ENCODE peak calls at places on chromosomes 13 and 19, in five cellular contexts. V is epithelial cell of esophagus, L is Daoy, P is EL, S is AG04449. T is an unnamed sample.

GRCh38 chr13:43006893-43007631 is 15.0 kb upstream of the EPSTI1 start:
- DNase-seq in V (peak; percentile 46), L (peak; percentile 40), P (peak; percentile 61), S (no peak), T (no peak)

GRCh38 chr13:94674609-94675348 is 37.6 kb downstream of the SOX21 start:
- DNase-seq in V (peak; percentile 70), L (peak; percentile 42), P (peak; percentile 37), S (no peak), T (no peak)

GRCh38 chr19:35389192-35389861 is 18.5 kb downstream of the GPR42 start:
- DNase-seq in V (peak; percentile 4), L (no peak), P (no peak), S (no peak), T (no peak)

GRCh38 chr13:110950819-110951570 is 36.1 kb upstream of the ANKRD10 start:
- DNase-seq in V (no peak), L (no peak), P (no peak), S (no peak), T (no peak)

GRCh38 chr13:20671789-20672188 is 31.7 kb upstream of the IL17D start:
- DNase-seq in V (no peak), L (no peak), P (no peak), S (no peak), T (no peak)

GRCh38 chr13:39501711-39502324 is 101.2 kb downstream of the LHFPL6 start:
- DNase-seq in V (no peak), L (peak; percentile 16), P (no peak), S (no peak), T (no peak)

GRCh38 chr13:48304132-48304876 is 753 bp downstream of the RB1 start:
- DNase-seq in V (peak; percentile 36), L (peak; percentile 31), P (peak; percentile 64), S (no peak), T (peak; percentile 27)

GRCh38 chr13:62320731-62321130 is 905.1 kb upstream of the PCDH20 start:
- DNase-seq in V (no peak), L (no peak), P (no peak), S (no peak), T (no peak)

GRCh38 chr13:58018865-58019264 is 387.3 kb downstream of the PCDH17 start:
- DNase-seq in V (no peak), L (no peak), P (no peak), S (no peak), T (no peak)

GRCh38 chr19:8363803-8364771 is at the start of gene ANGPTL4:
- DNase-seq in V (peak; percentile 80), L (peak; percentile 68), P (peak; percentile 70), S (no peak), T (no peak)

GRCh38 chr19:52898101-52898500 is 666 bp upstream of the ZNF320 start:
- DNase-seq in V (no peak), L (no peak), P (peak; percentile 1), S (no peak), T (peak; percentile 22)

GRCh38 chr13:113420833-113421600 is 32.3 kb downstream of the ADPRHL1 start:
- DNase-seq in V (no peak), L (no peak), P (no peak), S (no peak), T (no peak)

GRCh38 chr19:4338441-4339350 is at the start of gene STAP2:
- DNase-seq in V (peak; percentile 92), L (peak; percentile 68), P (peak; percentile 29), S (no peak), T (peak; percentile 52)

GRCh38 chr13:80527400-80527799 is 186.5 kb upstream of the SPRY2 start:
- DNase-seq in V (no peak), L (no peak), P (no peak), S (no peak), T (no peak)

GRCh38 chr13:64810701-64811258 is 2419.4 kb downstream of the PCDH9 start:
- DNase-seq in V (peak; percentile 72), L (no peak), P (peak; percentile 15), S (no peak), T (no peak)

GRCh38 chr19:873084-874019 is 13.9 kb downstream of the CFD start:
- DNase-seq in V (peak; percentile 43), L (peak; percentile 81), P (peak; percentile 24), S (no peak), T (peak; percentile 24)

GRCh38 chr19:1143828-1144399 is 30.2 kb downstream of the SBNO2 start:
- DNase-seq in V (no peak), L (no peak), P (no peak), S (no peak), T (no peak)

GRCh38 chr19:33954686-33955085 is 158.0 kb downstream of the KCTD15 start:
- DNase-seq in V (no peak), L (no peak), P (no peak), S (no peak), T (no peak)

GRCh38 chr13:91270031-91270430 is 77.5 kb upstream of the MIR17HG start:
- DNase-seq in V (no peak), L (no peak), P (no peak), S (no peak), T (no peak)

GRCh38 chr19:47230122-47230920 is 678 bp downstream of the BBC3 start:
- DNase-seq in V (peak; percentile 54), L (peak; percentile 50), P (peak; percentile 49), S (no peak), T (no peak)

GRCh38 chr13:34207334-34207733 is 389.4 kb downstream of the RFC3 start:
- DNase-seq in V (peak; percentile 30), L (peak; percentile 65), P (peak; percentile 92), S (peak; percentile 55), T (peak; percentile 14)

GRCh38 chr19:43423779-43424178 is 9.1 kb downstream of the TEX101 start:
- DNase-seq in V (no peak), L (no peak), P (no peak), S (no peak), T (no peak)

GRCh38 chr19:40284251-40284500 is 969 bp downstream of the AKT2 start:
- DNase-seq in V (no peak), L (no peak), P (no peak), S (no peak), T (no peak)

GRCh38 chr19:9671654-9672053 is 3.2 kb downstream of the ZNF562 start:
- DNase-seq in V (no peak), L (no peak), P (no peak), S (no peak), T (no peak)

GRCh38 chr19:48698046-48698445 is 2.3 kb downstream of the FUT2 start:
- DNase-seq in V (peak; percentile 37), L (peak; percentile 88), P (peak; percentile 82), S (no peak), T (peak; percentile 74)

GRCh38 chr13:49977992-49978391 is 18.9 kb upstream of the TRIM13 start:
- DNase-seq in V (no peak), L (no peak), P (no peak), S (no peak), T (no peak)

GRCh38 chr13:66927562-66927961 is 302.6 kb downstream of the PCDH9 start:
- DNase-seq in V (peak; percentile 34), L (no peak), P (no peak), S (no peak), T (no peak)

T was measured in RCC 7860.